ENCODE peak calls at places on chromosomes 7 and 10, in six cellular contexts. D, S, Q, N, T and W are unnamed samples.

GRCh38 chr7:121755818-121756501 is 117.0 kb upstream of the PTPRZ1 start:
- DNase-seq in N (no peak), D (no peak), T (no peak), Q (no peak), S (peak; percentile 6), W (no peak)

GRCh38 chr7:69656890-69657289 is 58.6 kb downstream of the AUTS2 start:
- DNase-seq in N (no peak), S (no peak), D (no peak), Q (no peak), T (no peak), W (no peak)

GRCh38 chr10:70481831-70482530 is 3.4 kb downstream of the PALD1 start:
- DNase-seq in N (no peak), D (no peak), S (no peak), Q (no peak), T (no peak), W (no peak)

GRCh38 chr10:3068201-3068967 is 1.0 kb downstream of the PFKP start:
- DNase-seq in N (peak; percentile 43), D (peak; percentile 65), Q (no peak), S (peak; percentile 50), T (peak; percentile 81), W (no peak)

GRCh38 chr10:50431118-50431517 is 179.8 kb upstream of the ASAH2 start:
- DNase-seq in N (peak; percentile 47), Q (peak; percentile 85), S (no peak), D (no peak), T (no peak), W (peak; percentile 42)

GRCh38 chr7:17593854-17594419 is 295.5 kb downstream of the AHR start:
- DNase-seq in N (no peak), Q (peak; percentile 17), D (no peak), T (no peak), S (no peak), W (peak; percentile 58)

GRCh38 chr7:140316165-140316661 is 82.1 kb downstream of the SLC37A3 start:
- DNase-seq in D (no peak), S (peak; percentile 76), N (peak; percentile 98), Q (peak; percentile 97), T (peak; percentile 70), W (peak; percentile 31)

GRCh38 chr10:108452483-108453060 is 1288.1 kb upstream of the SORCS1 start:
- DNase-seq in Q (no peak), T (no peak), S (no peak), D (no peak), N (no peak), W (no peak)

GRCh38 chr7:126803060-126803665 is 449.6 kb downstream of the GRM8 start:
- DNase-seq in Q (peak; percentile 64), T (no peak), S (peak; percentile 50), N (peak; percentile 81), D (peak; percentile 46), W (no peak)

GRCh38 chr7:79555571-79555970 is 102.1 kb upstream of the MAGI2 start:
- DNase-seq in D (no peak), N (no peak), T (no peak), S (no peak), Q (no peak), W (no peak)

GRCh38 chr7:151336027-151336720 is 5.4 kb upstream of the NUB1 start:
- DNase-seq in S (no peak), D (no peak), T (no peak), N (no peak), Q (no peak), W (no peak)

DNA sequence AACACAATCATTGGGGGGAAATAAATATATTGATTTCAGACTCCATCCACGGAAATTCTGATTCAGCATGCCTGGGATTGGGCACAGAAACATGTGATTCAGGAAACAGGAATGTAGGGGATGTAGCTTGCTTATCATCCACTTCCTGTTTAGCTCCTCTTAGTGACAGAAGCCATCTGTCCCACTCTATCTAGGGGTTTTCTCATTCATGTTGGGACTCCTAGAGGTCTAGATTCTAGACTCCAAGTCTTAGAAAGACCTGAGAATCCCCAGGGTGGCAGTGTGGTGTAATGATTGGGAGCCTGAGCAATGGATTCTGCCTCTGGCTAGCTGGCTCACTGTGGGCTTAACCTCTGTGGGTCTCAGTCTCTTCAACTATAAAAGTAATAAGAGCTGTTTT is 67.9 kb downstream of the CDK1 start:
- DNase-seq in D (no peak), S (no peak), T (no peak), Q (no peak), N (peak; percentile 38), W (no peak)
- TF ChIP-seq CTCF in D (no peak), S (no peak), T (no peak), Q (no peak), N (peak; percentile 12), W (no peak)

DNA sequence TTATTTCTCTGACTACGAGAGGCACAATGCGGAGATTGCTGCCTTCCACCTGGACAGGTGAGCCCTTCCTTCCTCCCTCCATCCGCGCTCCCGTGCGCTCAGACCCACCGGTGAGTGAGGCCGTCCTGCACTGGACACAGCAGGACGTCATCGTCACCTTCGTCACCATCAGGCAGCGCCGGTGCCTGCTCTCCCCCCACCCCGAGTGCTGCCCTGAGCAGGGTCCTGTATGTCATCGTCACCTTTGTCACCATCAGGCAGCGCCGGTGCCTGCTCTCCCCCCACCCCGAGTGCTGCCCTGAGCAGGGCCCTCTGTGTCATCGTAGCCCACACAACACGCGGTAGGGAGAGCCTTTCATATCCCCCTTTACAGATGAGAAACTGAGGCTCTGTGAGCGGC is 43.5 kb upstream of the FOXL3 start:
- DNase-seq in T (no peak), S (no peak), N (no peak), D (no peak), Q (no peak), W (no peak)
- TF ChIP-seq CTCF in T (no peak), S (no peak), N (no peak), D (no peak), Q (no peak), W (no peak)

GRCh38 chr7:27173412-27174076 is 576 bp downstream of the HOXA10 start:
- DNase-seq in N (no peak), S (no peak), D (peak; percentile 33), Q (no peak), T (peak; percentile 59), W (no peak)

GRCh38 chr7:27174077-27175004 is at the start of gene HOXA10:
- DNase-seq in N (no peak), Q (no peak), S (peak; percentile 66), D (peak; percentile 74), T (peak; percentile 79), W (no peak)

GRCh38 chr7:27171636-27172387 is 2.3 kb downstream of the HOXA10 start:
- DNase-seq in N (no peak), S (no peak), T (peak; percentile 53), Q (no peak), D (peak; percentile 22), W (no peak)

GRCh38 chr7:27172388-27172774 is 1.7 kb downstream of the HOXA10 start:
- DNase-seq in S (no peak), D (peak; percentile 17), T (peak; percentile 41), Q (no peak), N (no peak), W (no peak)

DNA sequence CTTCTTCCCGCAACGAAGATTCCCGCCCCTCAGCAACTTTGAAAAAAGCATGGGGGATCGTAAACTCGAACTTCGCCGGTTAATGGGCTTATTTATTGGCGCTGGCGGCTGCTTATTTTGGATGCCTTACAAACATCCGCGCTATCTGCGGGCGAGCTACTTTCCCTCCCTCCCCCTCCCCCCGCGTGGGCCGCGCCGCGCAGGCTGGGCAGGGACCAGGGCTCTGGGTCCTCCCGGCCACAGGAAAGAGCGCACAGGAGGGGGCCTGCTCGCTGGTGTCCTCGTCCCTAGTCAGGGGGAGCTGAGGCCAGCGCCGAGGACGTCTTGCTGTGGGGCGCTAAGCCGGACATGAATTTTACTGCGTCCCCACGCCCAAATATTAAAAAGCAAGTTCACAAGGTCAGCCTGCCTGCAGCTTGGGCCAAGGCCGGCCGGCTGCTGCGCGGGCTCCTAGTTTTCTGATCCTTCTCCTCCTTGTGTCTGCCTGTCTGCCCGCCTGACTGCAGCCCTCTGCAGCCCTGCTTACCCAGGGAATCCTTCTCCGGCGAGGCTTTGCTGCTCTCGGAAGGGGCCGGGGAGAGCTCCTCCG is 1.2 kb downstream of the HOXA10 start:
- DNase-seq in Q (no peak), D (peak; percentile 69), S (peak; percentile 89), T (peak; percentile 86), N (no peak), W (no peak)
- TF ChIP-seq CTCF in Q (no peak), D (no peak), S (peak; percentile 13), T (no peak), N (no peak), W (no peak)

DNA sequence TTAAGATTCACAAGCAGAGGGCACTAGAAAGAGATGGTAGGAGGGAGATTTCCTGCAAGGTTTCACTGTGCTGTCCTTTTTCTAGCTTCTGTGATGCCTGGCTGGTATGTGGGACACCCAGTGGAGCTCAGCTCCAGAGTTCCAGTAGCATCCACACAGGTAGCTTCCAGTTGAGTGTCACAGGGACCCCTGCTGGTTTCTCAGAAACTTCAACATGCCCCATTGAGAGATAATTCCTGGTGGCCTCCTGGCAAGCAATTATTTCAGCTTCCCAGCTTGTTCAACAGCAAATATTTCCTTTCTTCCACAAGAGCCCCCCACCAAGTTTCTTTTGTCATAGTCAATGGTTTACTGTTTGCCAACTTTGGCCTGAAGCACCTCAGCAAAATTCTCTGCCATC is 858.7 kb downstream of the REEP3 start:
- DNase-seq in T (no peak), D (no peak), N (no peak), S (no peak), Q (no peak), W (no peak)
- TF ChIP-seq CTCF in T (no peak), D (no peak), N (no peak), S (no peak), Q (peak; percentile 31), W (no peak)

DNA sequence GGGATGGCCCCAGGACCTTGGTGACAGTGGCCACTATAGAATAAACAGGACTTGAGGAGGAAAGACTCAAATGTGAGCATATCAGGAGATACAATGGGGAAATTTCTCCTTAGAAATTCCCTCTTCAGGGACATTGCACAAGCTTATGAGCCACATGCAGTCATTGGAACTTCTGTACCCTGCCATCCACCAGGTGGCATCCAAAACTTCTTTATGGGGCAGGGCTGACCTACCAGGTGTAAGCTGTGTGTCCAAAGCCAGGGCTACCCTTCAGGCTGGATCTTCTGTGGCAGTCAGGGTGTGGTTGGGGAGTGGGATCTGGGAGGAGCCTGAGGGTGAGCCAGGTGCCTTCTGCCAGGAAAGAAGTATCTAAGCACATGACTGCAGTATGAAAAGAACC is 36.6 kb upstream of the LRRC18 start:
- DNase-seq in N (peak; percentile 13), S (peak; percentile 14), D (no peak), Q (no peak), T (no peak), W (no peak)
- TF ChIP-seq CTCF in N (peak; percentile 17), S (peak; percentile 24), D (no peak), Q (peak; percentile 56), T (no peak), W (peak; percentile 38)